ENCODE peak calls at places on chromosomes 12 and 14, in six cellular contexts. K, U, D, C, X and Q are unnamed samples.

GRCh38 chr12:27524839-27525238 is 833 bp downstream of the PPFIBP1 start:
- DNase-seq in D (peak; percentile 41), U (peak; percentile 22), C (no peak), K (peak; percentile 23), X (no peak), Q (no peak)

GRCh38 chr12:77855548-77855947 is 24.9 kb downstream of the NAV3 start:
- DNase-seq in X (no peak), C (no peak), D (peak; percentile 2), U (no peak), K (no peak), Q (no peak)

GRCh38 chr14:97113339-97113738 is 316.2 kb downstream of the VRK1 start:
- DNase-seq in K (no peak), D (no peak), X (no peak), U (no peak), C (no peak), Q (no peak)

GRCh38 chr12:51270067-51270846 is at the start of gene SMAGP:
- DNase-seq in X (peak; percentile 86), D (peak; percentile 21), K (peak; percentile 61), U (peak; percentile 89), C (peak; percentile 65), Q (peak; percentile 78)

GRCh38 chr14:53412819-53413664 is 259.9 kb upstream of the DDHD1 start:
- DNase-seq in C (no peak), U (no peak), D (no peak), X (no peak), K (no peak), Q (no peak)

GRCh38 chr12:67519824-67520433 is 128.6 kb upstream of the DYRK2 start:
- DNase-seq in D (no peak), U (no peak), K (no peak), X (no peak), C (no peak), Q (no peak)

GRCh38 chr12:123013185-123014095 is 33.0 kb downstream of the ARL6IP4 start:
- DNase-seq in X (no peak), C (no peak), D (no peak), K (no peak), U (no peak), Q (no peak)

GRCh38 chr12:56080556-56081138 is 682 bp downstream of the ERBB3 start:
- DNase-seq in X (peak; percentile 77), U (peak; percentile 81), D (no peak), C (no peak), K (no peak), Q (peak; percentile 94)

GRCh38 chr14:56273151-56273550 is 154.9 kb downstream of the PELI2 start:
- DNase-seq in K (no peak), C (peak; percentile 63), X (no peak), D (peak; percentile 59), U (no peak), Q (no peak)

GRCh38 chr12:38488866-38489265 is 172.3 kb downstream of the ALG10B start:
- DNase-seq in U (no peak), X (no peak), C (no peak), K (no peak), D (no peak), Q (no peak)

GRCh38 chr12:20415013-20415412 is 46.7 kb downstream of the PDE3A start:
- DNase-seq in C (no peak), U (no peak), K (no peak), D (no peak), X (no peak), Q (no peak)

GRCh38 chr14:69133206-69134125 is 19.5 kb downstream of the DCAF5 start:
- DNase-seq in U (no peak), K (no peak), D (peak; percentile 78), C (peak; percentile 73), X (peak; percentile 49), Q (no peak)

GRCh38 chr12:66066071-66066928 is 64.2 kb downstream of the LLPH start:
- DNase-seq in C (no peak), D (peak; percentile 76), X (no peak), K (no peak), U (no peak), Q (no peak)

GRCh38 chr14:42930058-42930457 is 1323.4 kb downstream of the LRFN5 start:
- DNase-seq in K (no peak), U (peak; percentile 9), C (peak; percentile 55), D (peak; percentile 58), X (peak; percentile 22), Q (no peak)

GRCh38 chr12:96878704-96879103 is 28.4 kb upstream of the NEDD1 start:
- DNase-seq in X (no peak), U (no peak), D (peak; percentile 80), C (no peak), K (no peak), Q (no peak)

GRCh38 chr12:81294325-81295190 is 216.7 kb downstream of the ACSS3 start:
- DNase-seq in U (no peak), K (no peak), D (no peak), X (no peak), C (no peak), Q (no peak)

GRCh38 chr14:31025335-31026075 is at the start of gene AP4S1:
- DNase-seq in K (peak; percentile 25), U (peak; percentile 55), X (peak; percentile 46), D (no peak), C (peak; percentile 64), Q (peak; percentile 71)

GRCh38 chr14:73804636-73805035 is 47.0 kb upstream of the PTGR2 start:
- DNase-seq in K (no peak), U (no peak), D (no peak), X (no peak), C (no peak), Q (peak; percentile 23)

GRCh38 chr12:82554529-82554928 is 132.2 kb upstream of the TMTC2 start:
- DNase-seq in C (no peak), D (no peak), K (no peak), X (no peak), U (no peak), Q (no peak)

GRCh38 chr12:28575593-28576205 is 385.4 kb downstream of the CCDC91 start:
- DNase-seq in U (no peak), X (no peak), D (no peak), K (no peak), C (no peak), Q (no peak)

GRCh38 chr12:120094485-120094884 is 22.1 kb downstream of the RAB35 start:
- DNase-seq in D (no peak), C (no peak), U (no peak), K (no peak), X (no peak), Q (no peak)

GRCh38 chr12:69988601-69989194 is 163.7 kb downstream of the MYRFL start:
- DNase-seq in U (no peak), D (peak; percentile 65), K (no peak), C (no peak), X (no peak), Q (no peak)

GRCh38 chr12:131987552-131987951 is 37.8 kb downstream of the EP400 start:
- DNase-seq in K (no peak), X (no peak), C (no peak), U (no peak), D (no peak), Q (no peak)

GRCh38 chr12:68483592-68484373 is 126.9 kb upstream of the RAP1B start:
- DNase-seq in U (no peak), C (no peak), D (peak; percentile 67), X (no peak), K (no peak), Q (no peak)

GRCh38 chr14:29800961-29801360 is 126.7 kb downstream of the PRKD1 start:
- DNase-seq in K (no peak), D (no peak), X (no peak), C (no peak), U (no peak), Q (no peak)

GRCh38 chr14:104770851-104771272 is 17.9 kb downstream of the SIVA1 start:
- DNase-seq in K (no peak), U (no peak), D (no peak), C (no peak), X (no peak), Q (no peak)

DNA sequence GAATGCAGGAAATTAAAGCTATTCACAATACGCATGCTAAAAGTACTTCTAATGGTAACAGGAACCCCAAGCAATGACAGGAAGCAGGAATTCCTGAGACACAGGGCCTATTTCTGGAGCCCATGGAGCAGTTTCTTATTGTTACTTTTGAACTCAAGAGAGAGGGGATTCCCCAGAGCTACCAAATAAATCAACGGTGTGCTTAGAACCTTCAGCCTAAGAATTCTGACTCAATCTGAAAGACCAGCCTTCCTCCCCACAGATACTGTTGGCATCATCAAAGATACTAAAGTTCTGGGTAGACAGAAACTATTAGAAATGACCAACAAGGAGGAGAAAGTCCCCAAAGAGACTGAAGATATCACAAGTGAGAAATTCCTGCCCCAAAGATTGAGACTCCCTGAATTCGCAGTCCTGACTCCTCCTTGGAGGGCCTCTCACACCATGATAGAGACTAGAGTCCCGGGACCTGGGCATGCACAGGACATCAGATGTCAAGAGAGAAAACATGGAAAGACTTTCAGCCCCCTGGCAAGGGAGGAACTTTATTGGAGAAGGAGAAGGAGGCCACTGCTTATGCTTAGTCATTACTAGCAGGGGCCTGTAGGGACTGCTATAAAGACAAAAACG is 32.7 kb downstream of the RTRAF start:
- DNase-seq in C (no peak), X (no peak), D (peak; percentile 44), K (no peak), U (no peak), Q (no peak)
- TF ChIP-seq POLR2A in C (no peak), X (no peak), D (no peak), K (no peak), U (no peak), Q (no peak)

GRCh38 chr12:49974677-49975369 is 2.1 kb downstream of the AQP6 start:
- DNase-seq in D (no peak), U (no peak), K (no peak), C (no peak), X (no peak), Q (no peak)
- H3K4me1 ChIP-seq in D (no peaks in the 10 kb centered on the region), U (peaks cover 14% of the 10 kb centered on the region), K (no peaks in the 10 kb centered on the region), C (no peaks in the 10 kb centered on the region), X (peaks cover 5% of the 10 kb centered on the region), Q (no peaks in the 10 kb centered on the region)

DNA sequence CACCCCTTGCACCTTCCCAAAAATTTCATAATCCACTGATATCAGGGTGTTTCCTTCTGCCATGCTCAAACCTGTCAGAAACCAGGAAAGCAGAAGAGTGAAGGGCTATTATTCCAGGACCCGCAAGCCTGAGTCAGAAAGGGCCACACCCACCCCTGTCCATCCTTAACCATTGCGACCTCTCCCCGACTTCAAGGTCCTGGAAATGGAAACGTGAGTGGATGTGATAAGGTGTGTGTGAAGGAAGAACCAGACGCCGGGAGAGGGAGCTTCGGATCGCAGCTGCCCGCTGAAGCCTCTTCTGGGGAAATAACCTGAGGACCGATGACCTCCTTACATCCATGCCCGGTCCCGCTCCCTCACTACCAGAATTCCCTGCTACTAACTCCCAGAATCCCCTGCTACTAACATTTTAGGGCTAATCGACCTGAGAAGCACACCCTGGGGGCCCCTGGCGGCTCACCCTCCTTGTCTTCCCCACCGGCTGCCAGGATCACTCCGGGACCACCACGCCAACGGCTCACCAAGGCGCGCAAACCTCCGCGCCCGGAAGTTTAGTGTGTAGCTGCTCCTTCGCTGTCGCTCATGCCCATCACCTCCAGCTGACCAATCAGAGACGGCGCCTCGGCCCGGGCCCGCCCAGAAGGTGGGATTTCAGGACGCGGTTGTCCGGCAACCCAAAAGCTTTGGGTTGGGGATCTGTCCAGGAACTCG is at the start of gene ACYP1:
- DNase-seq in U (peak; percentile 96), D (peak; percentile 84), X (peak; percentile 91), C (peak; percentile 97), K (peak; percentile 83), Q (peak; percentile 94)
- TF ChIP-seq POLR2A in U (peak; percentile 57), D (no peak), X (no peak), C (peak; percentile 30), K (peak; percentile 22), Q (no peak)

DNA sequence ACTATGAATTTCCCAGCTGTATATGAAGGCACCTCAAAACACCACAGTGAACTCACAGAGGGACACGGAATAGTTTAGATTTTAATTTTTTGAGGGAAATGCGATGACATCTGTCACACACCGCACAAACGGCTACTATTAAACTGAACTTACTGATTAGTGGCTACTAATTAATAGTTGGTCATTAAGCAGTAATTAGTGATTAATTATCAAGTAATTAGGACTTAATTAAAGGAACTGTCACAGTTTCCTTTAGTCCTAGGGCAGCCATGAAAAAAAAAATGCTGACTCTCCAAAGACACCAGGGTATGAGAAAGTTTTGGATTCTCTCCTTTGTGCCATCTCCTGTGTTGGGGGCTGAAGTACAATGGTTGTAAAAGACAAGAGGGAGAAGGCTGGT is 2.9 kb downstream of the OAS1 start:
- DNase-seq in C (no peak), D (no peak), U (no peak), K (no peak), X (no peak), Q (no peak)
- H3K4me1 ChIP-seq in C (peaks cover 31% of the 10 kb centered on the region), D (peaks cover 1% of the 10 kb centered on the region), U (peaks cover 50% of the 10 kb centered on the region), K (peaks cover 26% of the 10 kb centered on the region), X (peaks cover 20% of the 10 kb centered on the region), Q (no peaks in the 10 kb centered on the region)